ENCODE peak calls at places on chromosome X, in four cellular contexts. One of them, this sample, is unnamed.
A peak's percentile ranks its signal among the peaks of the same experiment; 100 is the strongest.

GRCh38 chrX:107773206-107773605 is 2.4 kb downstream of the TSC22D3 start:
- DNase-seq in mammary epithelial cell: no peak
- DNase-seq in adipocyte: no peak
- DNase-seq in fibroblast of lung: no peak
- DNase-seq in this sample: no peak

GRCh38 chrX:13092455-13092941 is 48.1 kb upstream of the FAM9C start:
- DNase-seq in mammary epithelial cell: no peak
- DNase-seq in adipocyte: no peak
- DNase-seq in fibroblast of lung: no peak
- DNase-seq in this sample: no peak

GRCh38 chrX:40483502-40483901 is 97.3 kb upstream of the ATP6AP2 start:
- DNase-seq in mammary epithelial cell: no peak
- DNase-seq in adipocyte: no peak
- DNase-seq in fibroblast of lung: no peak
- DNase-seq in this sample: no peak

GRCh38 chrX:40462797-40463196 is 118.0 kb upstream of the ATP6AP2 start:
- DNase-seq in mammary epithelial cell: no peak
- DNase-seq in adipocyte: no peak
- DNase-seq in fibroblast of lung: no peak
- DNase-seq in this sample: no peak

GRCh38 chrX:76918033-76918432 is 490.5 kb downstream of the MAGEE1 start:
- DNase-seq in mammary epithelial cell: no peak
- DNase-seq in adipocyte: no peak
- DNase-seq in fibroblast of lung: no peak
- DNase-seq in this sample: no peak

GRCh38 chrX:51461053-51462050 is 35.0 kb downstream of the NUDT11 start:
- DNase-seq in mammary epithelial cell: peak; percentile 16
- DNase-seq in adipocyte: peak; percentile 65
- DNase-seq in fibroblast of lung: peak; percentile 41
- DNase-seq in this sample: peak; percentile 44

GRCh38 chrX:10832103-10832502 is 211.7 kb upstream of the MID1 start:
- DNase-seq in mammary epithelial cell: no peak
- DNase-seq in adipocyte: no peak
- DNase-seq in fibroblast of lung: no peak
- DNase-seq in this sample: no peak

GRCh38 chrX:27591938-27592337 is 1.8 kb downstream of the DCAF8L2 start:
- DNase-seq in mammary epithelial cell: no peak
- DNase-seq in adipocyte: no peak
- DNase-seq in fibroblast of lung: no peak
- DNase-seq in this sample: no peak

GRCh38 chrX:12263211-12263610 is 124.9 kb downstream of the FRMPD4 start:
- DNase-seq in mammary epithelial cell: peak; percentile 50
- DNase-seq in adipocyte: no peak
- DNase-seq in fibroblast of lung: no peak
- DNase-seq in this sample: no peak

GRCh38 chrX:103360092-103360491 is 3.8 kb downstream of the TCEAL9 start:
- DNase-seq in mammary epithelial cell: no peak
- DNase-seq in adipocyte: no peak
- DNase-seq in fibroblast of lung: no peak
- DNase-seq in this sample: no peak

GRCh38 chrX:131262738-131263679 is 26.1 kb downstream of the IGSF1 start:
- DNase-seq in mammary epithelial cell: no peak
- DNase-seq in adipocyte: no peak
- DNase-seq in fibroblast of lung: peak; percentile 0
- DNase-seq in this sample: no peak

GRCh38 chrX:261167-261857 is 19.9 kb upstream of the PLCXD1 start:
- DNase-seq in mammary epithelial cell: peak; percentile 24
- DNase-seq in adipocyte: peak; percentile 31
- DNase-seq in fibroblast of lung: peak; percentile 28
- DNase-seq in this sample: no peak

GRCh38 chrX:114152130-114152529 is 431.8 kb upstream of the HTR2C start:
- DNase-seq in mammary epithelial cell: peak; percentile 25
- DNase-seq in adipocyte: peak; percentile 60
- DNase-seq in fibroblast of lung: peak; percentile 0
- DNase-seq in this sample: no peak

GRCh38 chrX:86137071-86137470 is 11.2 kb upstream of the DACH2 start:
- DNase-seq in mammary epithelial cell: peak; percentile 50
- DNase-seq in adipocyte: no peak
- DNase-seq in fibroblast of lung: no peak
- DNase-seq in this sample: no peak

GRCh38 chrX:38326086-38326485 is 1.2 kb downstream of the RPGR start:
- DNase-seq in mammary epithelial cell: no peak
- DNase-seq in adipocyte: no peak
- DNase-seq in fibroblast of lung: no peak
- DNase-seq in this sample: no peak
- H3K4me3 ChIP-seq in mammary epithelial cell: peak overlapping the region; percentile 63
- H3K4me3 ChIP-seq in adipocyte: peak overlapping the region; percentile 80
- H3K4me3 ChIP-seq in fibroblast of lung: peak overlapping the region; percentile 70
- H3K4me3 ChIP-seq in this sample: peak overlapping the region; percentile 83

GRCh38 chrX:49059209-49060191 is 701 bp downstream of the CCDC120 start:
- DNase-seq in mammary epithelial cell: no peak
- DNase-seq in adipocyte: no peak
- DNase-seq in fibroblast of lung: no peak
- DNase-seq in this sample: no peak

GRCh38 chrX:49061490-49061889 is 2.7 kb downstream of the CCDC120 start:
- DNase-seq in mammary epithelial cell: no peak
- DNase-seq in adipocyte: no peak
- DNase-seq in fibroblast of lung: no peak
- DNase-seq in this sample: no peak

GRCh38 chrX:49061916-49062315 is 3.1 kb downstream of the CCDC120 start:
- DNase-seq in mammary epithelial cell: no peak
- DNase-seq in adipocyte: no peak
- DNase-seq in fibroblast of lung: no peak
- DNase-seq in this sample: no peak

GRCh38 chrX:49060914-49061313 is 2.1 kb downstream of the CCDC120 start:
- DNase-seq in mammary epithelial cell: no peak
- DNase-seq in adipocyte: no peak
- DNase-seq in fibroblast of lung: no peak
- DNase-seq in this sample: no peak

DNA sequence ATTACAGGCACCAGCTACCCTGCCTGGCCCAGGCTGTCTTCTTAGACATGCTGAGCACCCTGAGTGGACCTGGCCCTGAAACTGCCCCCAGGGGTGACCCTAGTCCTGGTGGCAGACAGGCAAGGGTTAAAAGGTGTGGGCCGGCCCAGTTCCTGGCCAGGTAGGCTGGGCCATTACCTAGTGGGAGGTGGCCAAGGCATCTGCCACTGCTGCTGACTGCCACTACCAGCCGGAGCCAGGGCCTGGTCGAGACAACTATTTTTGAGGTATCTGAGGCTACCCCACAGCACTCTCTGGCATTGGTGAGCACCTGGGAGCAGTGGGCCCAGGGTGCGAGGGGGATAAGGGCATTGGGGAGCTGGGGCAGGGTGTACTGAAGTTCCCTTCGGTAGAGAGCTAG is at the start of gene CCDC120:
- DNase-seq in mammary epithelial cell: peak; percentile 28
- DNase-seq in adipocyte: no peak
- DNase-seq in fibroblast of lung: no peak
- DNase-seq in this sample: no peak
- H3K9ac ChIP-seq in mammary epithelial cell: peak within 1 kb of the TSS; percentile 61
- H3K9ac ChIP-seq in adipocyte: no peak within 1 kb of the TSS
- H3K9ac ChIP-seq in fibroblast of lung: no peak within 1 kb of the TSS
- H3K9ac ChIP-seq in this sample: no peak within 1 kb of the TSS

DNA sequence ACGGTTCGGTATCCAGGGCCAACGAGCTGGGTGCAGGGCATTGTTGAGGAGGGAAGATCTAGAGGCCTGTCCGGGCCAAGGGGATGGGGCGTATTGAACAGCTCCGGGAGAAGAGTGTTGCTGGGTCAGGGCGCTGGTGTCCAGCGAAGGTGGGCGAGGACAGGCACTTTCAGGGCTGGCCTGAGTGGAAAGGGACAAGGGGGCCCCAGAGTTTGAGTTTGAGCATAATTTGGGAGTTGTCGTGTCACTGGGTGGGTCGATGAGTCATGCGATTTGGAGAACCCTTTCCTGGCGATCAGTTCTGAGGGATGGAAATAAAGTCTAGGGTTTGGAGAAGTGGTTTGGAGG is 299 bp downstream of the PRRG3 start:
- DNase-seq in mammary epithelial cell: no peak
- DNase-seq in adipocyte: no peak
- DNase-seq in fibroblast of lung: no peak
- DNase-seq in this sample: no peak
- H3K4me3 ChIP-seq in mammary epithelial cell: no peak overlapping the region
- H3K4me3 ChIP-seq in adipocyte: no peak overlapping the region
- H3K4me3 ChIP-seq in fibroblast of lung: no peak overlapping the region
- H3K4me3 ChIP-seq in this sample: no peak overlapping the region

GRCh38 chrX:69531031-69531755 is 27.1 kb downstream of the NALF2 start:
- DNase-seq in mammary epithelial cell: no peak
- DNase-seq in adipocyte: no peak
- DNase-seq in fibroblast of lung: no peak
- DNase-seq in this sample: no peak
- H3K9ac ChIP-seq in mammary epithelial cell: no peak overlapping the region
- H3K9ac ChIP-seq in adipocyte: no peak overlapping the region
- H3K9ac ChIP-seq in fibroblast of lung: no peak overlapping the region
- H3K9ac ChIP-seq in this sample: no peak overlapping the region

This sample was measured in SK-N-MC.